ENCODE peak calls at places on chromosomes 6 and 20, in four cellular contexts. V is epithelial cell of proximal tubule, N is AG10803, E is heart left ventricle. Y is an unnamed sample.

GRCh38 chr20:58073945-58074920 is 154.2 kb downstream of the ANKRD60 start:
- DNase-seq in V (no peak), E (no peak), N (peak; percentile 75), Y (no peak)

GRCh38 chr20:53576195-53576580 is 17.5 kb downstream of the ZNF217 start:
- DNase-seq in N (no peak), V (no peak), E (no peak), Y (no peak)

GRCh38 chr20:17786221-17786718 is 86.5 kb downstream of the BANF2 start:
- DNase-seq in E (no peak), N (peak; percentile 73), V (no peak), Y (no peak)

GRCh38 chr6:87807423-87807978 is 105.5 kb upstream of the AKIRIN2 start:
- DNase-seq in E (no peak), N (no peak), V (no peak), Y (no peak)

GRCh38 chr6:157433678-157434081 is 52.7 kb downstream of the ZDHHC14 start:
- DNase-seq in V (no peak), E (no peak), N (no peak), Y (no peak)

GRCh38 chr6:41939091-41939847 is 2.3 kb downstream of the CCND3 start:
- DNase-seq in V (no peak), N (peak; percentile 62), E (peak; percentile 79), Y (peak; percentile 71)

GRCh38 chr6:159077123-159077522 is 32.3 kb upstream of the TAGAP start:
- DNase-seq in V (no peak), E (no peak), N (no peak), Y (no peak)

GRCh38 chr6:158213925-158214674 is 46.0 kb downstream of the GTF2H5 start:
- DNase-seq in N (peak; percentile 81), E (peak; percentile 70), V (no peak), Y (peak; percentile 74)

GRCh38 chr6:20279608-20280287 is 67.5 kb upstream of the MBOAT1 start:
- DNase-seq in V (no peak), N (no peak), E (no peak), Y (no peak)

GRCh38 chr6:40389176-40389767 is 197.9 kb downstream of the LRFN2 start:
- DNase-seq in V (no peak), E (no peak), N (no peak), Y (no peak)

GRCh38 chr6:149459761-149460160 is 25.1 kb downstream of the ZC3H12D start:
- DNase-seq in V (no peak), E (no peak), N (no peak), Y (no peak)

GRCh38 chr20:49987015-49987867 is 4.5 kb downstream of the SNAI1 start:
- DNase-seq in E (no peak), V (no peak), N (peak; percentile 45), Y (no peak)

GRCh38 chr6:42138630-42139619 is 3.5 kb downstream of the C6orf132 start:
- DNase-seq in V (no peak), N (no peak), E (no peak), Y (no peak)

GRCh38 chr6:41671376-41671775 is 33.1 kb downstream of the MDFI start:
- DNase-seq in V (no peak), E (no peak), N (no peak), Y (no peak)

GRCh38 chr6:36355819-36356218 is 19.1 kb upstream of the BNIP5 start:
- DNase-seq in E (no peak), V (no peak), N (no peak), Y (no peak)

GRCh38 chr20:63682384-63683139 is 13.9 kb upstream of the TNFRSF6B start:
- DNase-seq in V (peak; percentile 94), N (peak; percentile 97), E (peak; percentile 82), Y (peak; percentile 92)

GRCh38 chr20:33757046-33757445 is 25.2 kb downstream of the ZNF341 start:
- DNase-seq in N (no peak), V (no peak), E (no peak), Y (no peak)

GRCh38 chr6:82017316-82017715 is 230.2 kb downstream of the IBTK start:
- DNase-seq in N (peak; percentile 90), E (no peak), V (peak; percentile 96), Y (peak; percentile 82)

GRCh38 chr20:63536997-63537524 is at the start of gene PTK6:
- DNase-seq in E (peak; percentile 80), V (no peak), N (no peak), Y (no peak)

GRCh38 chr6:107292570-107293285 is 166.6 kb downstream of the PDSS2 start:
- DNase-seq in V (no peak), N (no peak), E (no peak), Y (no peak)

GRCh38 chr20:33480071-33480470 is 9.8 kb upstream of the CBFA2T2 start:
- DNase-seq in N (no peak), V (no peak), E (no peak), Y (no peak)

GRCh38 chr20:61252601-61253263 is 671 bp downstream of the CDH4 start:
- DNase-seq in E (no peak), V (no peak), N (peak; percentile 38), Y (no peak)
- H3K4me3 ChIP-seq in E (peak overlapping the region; percentile 36), V (peak overlapping the region; percentile 56), N (peak overlapping the region; percentile 61), Y (no peak overlapping the region)

DNA sequence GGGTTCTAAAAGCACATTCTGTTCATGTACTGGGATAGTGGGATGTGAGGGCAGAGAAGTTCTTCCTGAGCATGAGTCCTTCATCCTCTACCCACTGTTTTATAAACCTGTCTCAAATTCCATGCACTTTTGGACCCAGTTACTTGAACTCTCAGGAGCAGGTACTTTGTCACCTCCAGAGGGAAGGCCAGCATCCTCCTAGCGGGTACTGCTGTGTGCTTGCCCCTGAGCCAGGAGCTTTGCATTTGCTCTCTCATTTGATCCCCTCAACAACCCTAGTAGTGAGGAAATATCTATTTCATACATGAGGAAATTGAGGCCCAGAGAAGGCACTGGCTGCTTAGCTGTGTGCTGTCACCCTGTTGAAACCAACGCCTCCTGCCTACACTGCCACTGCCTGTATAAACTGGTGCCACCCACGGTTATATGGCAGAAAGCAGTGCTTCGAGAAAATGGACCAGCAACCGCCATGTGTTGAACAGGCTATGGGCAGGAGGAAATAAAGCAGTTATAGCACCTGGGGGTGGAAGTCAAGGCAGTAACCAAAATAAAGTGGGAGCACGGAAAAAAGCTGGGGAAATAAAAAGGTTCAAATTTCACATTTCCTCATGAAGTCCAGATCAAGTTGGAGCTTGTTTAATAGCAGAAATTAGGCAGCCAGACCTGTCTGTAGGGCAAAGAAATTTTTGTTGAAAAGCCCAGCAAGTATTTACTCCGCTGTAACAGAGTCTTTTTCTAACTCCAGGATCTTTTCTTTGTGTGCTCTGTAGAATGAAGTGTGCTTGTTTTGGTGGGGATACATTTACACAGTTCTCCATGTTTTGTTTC is 38.0 kb downstream of the KLHL31 start:
- DNase-seq in V (no peak), E (no peak), N (no peak), Y (no peak)
- H3K4me3 ChIP-seq in V (no peak overlapping the region), E (no peak overlapping the region), N (no peak overlapping the region), Y (no peak overlapping the region)

DNA sequence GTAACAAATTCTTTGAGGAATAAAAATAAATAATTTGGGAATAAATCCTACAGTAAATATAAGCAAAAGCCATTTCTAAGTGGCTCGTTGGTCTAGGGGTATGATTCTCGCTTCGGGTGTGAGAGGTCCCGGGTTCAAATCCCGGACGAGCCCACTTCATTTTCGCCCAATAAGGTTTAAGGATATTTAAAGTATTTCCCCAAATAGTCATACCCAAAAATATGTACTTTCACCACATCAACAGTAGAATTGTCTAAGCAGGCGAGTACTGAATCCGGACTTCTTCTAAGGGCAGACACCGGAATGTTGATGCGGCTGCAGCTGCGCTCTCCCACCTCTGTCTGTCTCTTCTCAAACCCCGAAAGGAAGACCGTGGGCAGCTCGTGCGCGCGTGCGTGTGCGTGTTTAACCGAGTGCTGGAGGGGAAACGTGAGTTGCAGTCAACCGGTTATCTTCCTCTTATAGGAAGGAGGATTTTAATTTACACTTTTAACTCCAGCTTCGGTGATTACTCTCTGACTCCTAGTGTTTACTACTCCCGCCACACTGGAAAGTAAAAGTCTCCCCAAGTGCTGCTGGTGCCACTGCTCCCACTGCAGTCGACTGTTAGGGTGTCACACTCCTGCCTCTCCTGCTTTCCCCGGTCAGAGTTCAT is 155.7 kb upstream of the PRSS16 start:
- DNase-seq in V (peak; percentile 30), N (peak; percentile 94), E (no peak), Y (no peak)
- H3K4me3 ChIP-seq in V (peak overlapping the region; percentile 55), N (peak overlapping the region; percentile 55), E (peak overlapping the region; percentile 18), Y (no peak overlapping the region)

GRCh38 chr20:1946762-1947534 is 46.9 kb downstream of the PDYN start:
- DNase-seq in E (no peak), N (peak; percentile 24), V (no peak), Y (peak; percentile 76)
- H3K4me3 ChIP-seq in E (peak overlapping the region; percentile 28), N (no peak overlapping the region), V (peak overlapping the region; percentile 36), Y (peak overlapping the region; percentile 40)

GRCh38 chr20:1317545-1318255 is 11.2 kb downstream of the SDCBP2 start:
- DNase-seq in N (no peak), V (no peak), E (no peak), Y (no peak)
- H3K4me3 ChIP-seq in N (peak overlapping the region; percentile 13), V (no peak overlapping the region), E (no peak overlapping the region), Y (no peak overlapping the region)

GRCh38 chr6:146775227-146775626 is 176.5 kb downstream of the ADGB start:
- DNase-seq in E (no peak), N (no peak), V (no peak), Y (no peak)

GRCh38 chr6:146767632-146768031 is 168.9 kb downstream of the ADGB start:
- DNase-seq in E (no peak), N (no peak), V (no peak), Y (no peak)

GRCh38 chr6:146768722-146769121 is 169.9 kb downstream of the ADGB start:
- DNase-seq in V (no peak), N (no peak), E (no peak), Y (no peak)

GRCh38 chr6:146770275-146770964 is 171.6 kb downstream of the ADGB start:
- DNase-seq in V (no peak), N (no peak), E (no peak), Y (no peak)

DNA sequence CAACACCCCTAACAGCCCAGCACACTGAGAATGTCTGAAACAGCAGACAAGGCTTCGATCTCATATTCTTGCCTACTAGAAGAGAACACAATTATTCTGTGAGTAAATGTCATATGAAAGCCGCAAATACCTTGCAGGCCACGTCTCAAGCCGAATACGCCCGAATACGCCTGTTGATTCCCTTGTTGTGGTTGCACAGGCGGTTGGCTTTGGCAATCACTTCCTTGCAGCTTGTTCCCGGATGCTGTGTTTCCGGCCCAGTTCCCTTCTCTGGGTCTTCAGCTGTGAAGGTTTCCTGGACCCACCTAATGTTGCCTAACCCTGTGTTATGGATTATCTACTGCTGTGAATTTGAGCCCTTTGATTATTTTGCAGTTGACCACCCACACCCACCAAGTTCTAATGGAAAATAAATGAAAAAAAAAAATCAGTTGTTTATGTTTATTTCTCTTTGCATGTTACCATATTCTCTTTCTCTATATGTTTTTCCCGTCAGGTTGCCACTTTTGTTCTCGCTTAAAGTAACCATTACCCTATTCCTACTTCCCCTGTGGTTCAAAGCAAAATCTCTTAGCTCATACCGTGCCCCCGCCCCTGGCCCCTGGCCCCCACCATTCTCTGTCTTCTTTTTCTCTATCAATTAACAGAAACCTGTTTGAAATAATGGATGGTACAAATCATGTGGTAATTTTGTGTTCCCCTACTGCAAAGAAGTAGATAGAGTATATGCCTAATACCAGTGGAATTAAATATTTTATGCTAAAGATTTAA is 172.4 kb downstream of the ADGB start:
- DNase-seq in N (peak; percentile 51), E (peak; percentile 48), V (no peak), Y (peak; percentile 83)
- H3K4me3 ChIP-seq in N (no peak overlapping the region), E (no peak overlapping the region), V (no peak overlapping the region), Y (no peak overlapping the region)

Y was measured in sigmoid colon.